ENCODE peak calls at places on chromosome 3, in nine cellular contexts. C is NCI-H2081; B is GM03348; S is globus pallidus; H is islet precursor cell; T is adrenal gland; E is suprapubic skin; Z is stromal cell of bone marrow; P is activated T-helper 1 cell treated with anti-CD3 and anti-CD28 coated beads, Interleukin-2, amount 50 U/mL, for 16 hours. M is an unnamed sample.

GRCh38 chr3:149299938-149300791 is 33.3 kb downstream of the TM4SF18 start:
- DNase-seq in C (peak), S (no peak), B (peak), H (peak), E (no peak), P (no peak), Z (peak), T (peak), M (no peak)

GRCh38 chr3:13045245-13045903 is 27.9 kb downstream of the IQSEC1 start:
- DNase-seq in Z (no peak), P (no peak), S (no peak), C (no peak), T (no peak), E (no peak), H (no peak), B (no peak), M (no peak)

GRCh38 chr3:127053450-127053849 is 70.5 kb downstream of the PLXNA1 start:
- DNase-seq in H (peak), S (no peak), T (no peak), P (no peak), C (no peak), B (no peak), Z (no peak), E (no peak), M (no peak)

GRCh38 chr3:185820973-185821758 is 3.7 kb downstream of the IGF2BP2 start:
- DNase-seq in P (no peak), T (no peak), Z (peak), H (no peak), C (no peak), E (no peak), S (no peak), B (peak), M (no peak)

GRCh38 chr3:145959457-145960088 is 201.4 kb downstream of the PLOD2 start:
- DNase-seq in H (no peak), C (no peak), Z (no peak), T (no peak), B (no peak), P (no peak), S (no peak), E (no peak), M (no peak)

GRCh38 chr3:141108002-141108401 is 56.9 kb downstream of the SPSB4 start:
- DNase-seq in Z (no peak), T (no peak), C (no peak), H (peak), S (no peak), B (no peak), E (peak), P (no peak), M (no peak)

GRCh38 chr3:5095879-5096278 is 26.2 kb upstream of the ARL8B start:
- DNase-seq in T (no peak), H (peak), B (peak), Z (no peak), S (peak), E (peak), C (no peak), P (no peak), M (no peak)

GRCh38 chr3:126711361-126711760 is 7.3 kb downstream of the CHCHD6 start:
- DNase-seq in Z (peak), S (no peak), E (no peak), B (peak), P (no peak), C (no peak), T (no peak), H (no peak), M (no peak)

GRCh38 chr3:181623924-181624694 is 87.6 kb upstream of the SOX2 start:
- DNase-seq in Z (no peak), S (peak), B (no peak), H (no peak), T (no peak), E (no peak), P (no peak), C (peak), M (no peak)

GRCh38 chr3:127264292-127264691 is 23.6 kb downstream of the PRR20G start:
- DNase-seq in Z (peak), S (no peak), T (no peak), E (no peak), H (no peak), B (no peak), P (no peak), C (no peak), M (no peak)

GRCh38 chr3:127764841-127765362 is 57.4 kb downstream of the MGLL start:
- DNase-seq in T (no peak), E (no peak), B (peak), C (no peak), P (no peak), Z (no peak), H (no peak), S (no peak), M (no peak)

GRCh38 chr3:149369991-149370866 is 7.2 kb downstream of the TM4SF1 start:
- DNase-seq in S (no peak), T (no peak), B (no peak), Z (no peak), E (no peak), H (no peak), C (no peak), P (no peak), M (no peak)

GRCh38 chr3:73509812-73510211 is 114.9 kb downstream of the PDZRN3 start:
- DNase-seq in T (no peak), B (peak), E (no peak), Z (no peak), S (no peak), P (no peak), C (no peak), H (no peak), M (no peak)

GRCh38 chr3:149800693-149801092 is 8.3 kb upstream of the ANKUB1 start:
- DNase-seq in E (no peak), Z (no peak), B (no peak), P (no peak), S (no peak), H (no peak), T (no peak), C (no peak), M (no peak)

M was measured in CD4-positive, alpha-beta T cell.